ENCODE peak calls at places on chromosomes 5 and 9, in nine cellular contexts. B, R, U, Y, D, T, C, X and S are unnamed samples.

GRCh38 chr9:135522137-135522877 is 1.1 kb downstream of the LCN1 start:
- DNase-seq in Y (no peak), C (no peak), B (no peak), X (no peak), D (no peak), U (no peak), R (no peak), T (no peak), S (no peak)

GRCh38 chr5:133602829-133603380 is 9.4 kb downstream of the FSTL4 start:
- DNase-seq in R (peak), U (no peak), C (no peak), X (no peak), T (no peak), D (peak), Y (no peak), B (no peak), S (no peak)

GRCh38 chr5:74352256-74352655 is 288.3 kb downstream of the ENC1 start:
- DNase-seq in C (no peak), Y (no peak), U (no peak), B (no peak), R (no peak), X (no peak), D (no peak), T (no peak), S (no peak)

GRCh38 chr9:73038613-73039012 is 85.8 kb upstream of the ALDH1A1 start:
- DNase-seq in Y (no peak), T (no peak), C (no peak), R (no peak), D (no peak), U (no peak), B (no peak), X (peak), S (no peak)

GRCh38 chr5:85278193-85278592 is 893.5 kb upstream of the EDIL3 start:
- DNase-seq in T (peak), R (no peak), B (no peak), D (no peak), C (no peak), Y (no peak), U (no peak), X (no peak), S (no peak)

GRCh38 chr5:98755406-98755805 is 18.1 kb upstream of the RGMB start:
- DNase-seq in X (no peak), B (no peak), U (peak), T (peak), R (no peak), Y (no peak), D (no peak), C (no peak), S (no peak)

GRCh38 chr5:44454002-44454401 is 64.8 kb upstream of the FGF10 start:
- DNase-seq in B (no peak), T (no peak), Y (no peak), X (no peak), R (no peak), C (no peak), D (no peak), U (no peak), S (no peak)

GRCh38 chr9:130443840-130444492 is 795 bp upstream of the ASS1 start:
- DNase-seq in B (no peak), T (no peak), U (no peak), C (no peak), Y (no peak), D (no peak), R (no peak), X (no peak), S (no peak)

GRCh38 chr9:79868532-79869189 is 296.9 kb downstream of the TLE4 start:
- DNase-seq in B (peak), U (no peak), X (no peak), R (no peak), D (no peak), C (no peak), Y (no peak), T (no peak), S (no peak)

GRCh38 chr9:3343671-3344070 is 182.1 kb downstream of the RFX3 start:
- DNase-seq in U (no peak), B (no peak), C (no peak), Y (no peak), R (no peak), D (no peak), T (no peak), X (no peak), S (no peak)

GRCh38 chr9:24939099-24939850 is 393.6 kb upstream of the IZUMO3 start:
- DNase-seq in B (no peak), R (no peak), X (no peak), T (no peak), Y (no peak), U (no peak), D (peak), C (no peak), S (no peak)

GRCh38 chr5:75335952-75336624 is 932 bp upstream of the HMGCR start:
- DNase-seq in R (peak), Y (no peak), U (peak), C (peak), T (peak), D (peak), B (peak), X (peak), S (peak)